ENCODE peak calls at places on chromosomes 2 and 18, in nine cellular contexts. X is GM23248; A is NT2/D1; O is PC-3; B is HAP-1; Y is effector memory CD4-positive, alpha-beta T cell; Z is breast epithelium; R is fibroblast of lung; F is endodermal cell. T is an unnamed sample. For H3K9me3, the result is how much of the 10 kb centered on the place peaks cover.

GRCh38 chr2:174789001-174789400 is 24.7 kb upstream of the CHRNA1 start:
- DNase-seq in X (no peak), A (no peak), O (no peak), B (no peak), Y (no peak), Z (no peak), R (no peak), F (no peak), T (no peak)

GRCh38 chr2:105409717-105410116 is 10.9 kb upstream of the FHL2 start:
- DNase-seq in X (peak), A (no peak), O (peak), B (no peak), Y (no peak), Z (peak), R (peak), F (no peak), T (no peak)

GRCh38 chr2:127050803-127051115 is 56.2 kb downstream of the BIN1 start:
- DNase-seq in X (no peak), A (no peak), O (no peak), B (no peak), Y (no peak), Z (peak), R (no peak), F (no peak), T (no peak)

GRCh38 chr2:101706819-101707177 is 9.3 kb downstream of the MAP4K4 start:
- DNase-seq in X (no peak), A (no peak), O (no peak), B (no peak), Y (no peak), Z (no peak), R (no peak), F (no peak), T (no peak)

GRCh38 chr2:153320892-153321291 is 157.7 kb downstream of the RPRM start:
- DNase-seq in X (no peak), A (no peak), O (no peak), B (no peak), Y (no peak), Z (no peak), R (no peak), F (no peak), T (no peak)

GRCh38 chr2:140596447-140596846 is 1534.4 kb downstream of the LRP1B start:
- DNase-seq in X (no peak), A (no peak), O (no peak), B (no peak), Y (no peak), Z (no peak), R (no peak), F (no peak), T (no peak)

GRCh38 chr2:134932864-134933526 is 14.4 kb downstream of the CCNT2 start:
- DNase-seq in X (no peak), A (no peak), O (no peak), B (no peak), Y (no peak), Z (no peak), R (no peak), F (no peak), T (no peak)

GRCh38 chr2:98911126-98911375 is 25.0 kb downstream of the CRACDL start:
- DNase-seq in X (no peak), A (no peak), O (no peak), B (no peak), Y (no peak), Z (no peak), R (no peak), F (no peak), T (no peak)

GRCh38 chr2:46570396-46570795 is 91.0 kb downstream of the TMEM247 start:
- DNase-seq in X (no peak), A (no peak), O (no peak), B (no peak), Y (no peak), Z (no peak), R (no peak), F (no peak), T (no peak)

GRCh38 chr2:71581015-71581414 is 127.7 kb downstream of the DYSF start:
- DNase-seq in X (peak), A (no peak), O (no peak), B (no peak), Y (no peak), Z (no peak), R (no peak), F (no peak), T (no peak)

GRCh38 chr2:63300835-63301234 is 250.2 kb downstream of the OTX1 start:
- DNase-seq in X (no peak), A (no peak), O (peak), B (peak), Y (no peak), Z (no peak), R (no peak), F (peak), T (peak)

GRCh38 chr2:181371782-181372292 is 85.3 kb upstream of the ITGA4 start:
- DNase-seq in X (peak), A (no peak), O (no peak), B (no peak), Y (no peak), Z (no peak), R (peak), F (no peak), T (no peak)

GRCh38 chr2:156537147-156537546 is 101.0 kb downstream of the GPD2 start:
- DNase-seq in X (peak), A (no peak), O (no peak), B (no peak), Y (no peak), Z (no peak), R (peak), F (no peak), T (no peak)

GRCh38 chr2:225041210-225041870 is 928 bp downstream of the DOCK10 start:
- DNase-seq in X (peak), A (no peak), O (peak), B (no peak), Y (peak), Z (no peak), R (peak), F (peak), T (no peak)

GRCh38 chr2:97663626-97663961 is 250 bp downstream of the ACTR1B start:
- DNase-seq in X (no peak), A (no peak), O (no peak), B (no peak), Y (no peak), Z (no peak), R (no peak), F (no peak), T (no peak)

GRCh38 chr2:177464549-177464948 is 72.0 kb downstream of the AGPS start:
- DNase-seq in X (no peak), A (no peak), O (no peak), B (no peak), Y (no peak), Z (no peak), R (peak), F (no peak), T (no peak)

GRCh38 chr18:48084041-48084757 is 153.7 kb upstream of the SMAD2 start:
- DNase-seq in X (no peak), A (no peak), O (no peak), B (no peak), Y (no peak), Z (no peak), R (no peak), F (no peak), T (no peak)

GRCh38 chr2:226977775-226978190 is 141.9 kb downstream of the RHBDD1 start:
- DNase-seq in X (peak), A (no peak), O (peak), B (peak), Y (no peak), Z (no peak), R (peak), F (no peak), T (no peak)

GRCh38 chr18:30903566-30903965 is 139.0 kb downstream of the DSC3 start:
- DNase-seq in X (peak), A (no peak), O (peak), B (no peak), Y (no peak), Z (no peak), R (peak), F (no peak), T (no peak)

GRCh38 chr2:160042054-160042453 is 20.4 kb downstream of the PLA2R1 start:
- DNase-seq in X (no peak), A (no peak), O (peak), B (no peak), Y (no peak), Z (no peak), R (no peak), F (no peak), T (no peak)

GRCh38 chr18:33560686-33561370 is 17.2 kb upstream of the ASXL3 start:
- DNase-seq in X (peak), A (no peak), O (no peak), B (peak), Y (no peak), Z (no peak), R (peak), F (peak), T (no peak)

GRCh38 chr18:75135158-75135725 is 73.7 kb downstream of the PTGR3 start:
- DNase-seq in X (no peak), A (no peak), O (no peak), B (no peak), Y (no peak), Z (no peak), R (no peak), F (peak), T (no peak)

GRCh38 chr2:120299561-120299960 is 46.4 kb upstream of the INHBB start:
- DNase-seq in X (no peak), A (no peak), O (no peak), B (no peak), Y (no peak), Z (no peak), R (peak), F (no peak), T (no peak)

GRCh38 chr2:241904791-241905710 is 35.5 kb downstream of the RTP5 start:
- DNase-seq in X (no peak), A (no peak), O (no peak), B (no peak), Y (no peak), Z (peak), R (no peak), F (peak), T (no peak)

GRCh38 chr2:71575966-71576365 is 122.6 kb downstream of the DYSF start:
- DNase-seq in X (no peak), A (no peak), O (no peak), B (no peak), Y (no peak), Z (no peak), R (no peak), F (no peak), T (no peak)

GRCh38 chr18:59220784-59221765 is 1.1 kb downstream of the GRP start:
- DNase-seq in X (peak), A (no peak), O (no peak), B (no peak), Y (no peak), Z (no peak), R (no peak), F (peak), T (no peak)

GRCh38 chr18:58427321-58427720 is 201.6 kb downstream of the ALPK2 start:
- DNase-seq in X (no peak), A (no peak), O (no peak), B (no peak), Y (no peak), Z (no peak), R (no peak), F (no peak), T (no peak)

GRCh38 chr2:100427627-100428258 is 10.3 kb upstream of the CHST10 start:
- DNase-seq in X (peak), A (peak), O (peak), B (peak), Y (peak), Z (no peak), R (peak), F (peak), T (peak)

DNA sequence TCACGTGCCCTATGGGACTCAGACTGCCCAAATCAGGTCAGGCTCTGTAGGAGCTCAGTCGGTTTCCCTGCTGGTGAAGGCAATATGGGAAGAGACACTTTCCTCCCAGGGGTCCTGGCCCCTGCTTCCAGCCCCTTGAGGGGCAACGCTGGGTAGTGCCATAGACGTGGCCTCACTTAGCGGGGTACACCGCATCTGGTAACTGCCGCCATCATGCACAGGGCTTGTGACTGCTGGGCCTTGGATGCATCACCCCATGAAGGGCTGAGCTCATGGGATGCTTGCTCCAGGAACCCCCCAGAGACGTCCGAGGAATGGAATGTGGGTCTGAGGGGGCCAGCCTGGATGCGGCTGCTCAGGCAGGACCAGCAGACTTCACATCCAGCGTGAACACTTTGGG is 127.3 kb upstream of the HDAC4 start:
- DNase-seq in X (no peak), A (no peak), O (no peak), B (no peak), Y (no peak), Z (no peak), R (no peak), F (no peak), T (no peak)
- H3K9me3 ChIP-seq in X (under half), A (under half), O (under half), B (under half), Y (under half), Z (under half), R (under half), F (under half), T (under half)

DNA sequence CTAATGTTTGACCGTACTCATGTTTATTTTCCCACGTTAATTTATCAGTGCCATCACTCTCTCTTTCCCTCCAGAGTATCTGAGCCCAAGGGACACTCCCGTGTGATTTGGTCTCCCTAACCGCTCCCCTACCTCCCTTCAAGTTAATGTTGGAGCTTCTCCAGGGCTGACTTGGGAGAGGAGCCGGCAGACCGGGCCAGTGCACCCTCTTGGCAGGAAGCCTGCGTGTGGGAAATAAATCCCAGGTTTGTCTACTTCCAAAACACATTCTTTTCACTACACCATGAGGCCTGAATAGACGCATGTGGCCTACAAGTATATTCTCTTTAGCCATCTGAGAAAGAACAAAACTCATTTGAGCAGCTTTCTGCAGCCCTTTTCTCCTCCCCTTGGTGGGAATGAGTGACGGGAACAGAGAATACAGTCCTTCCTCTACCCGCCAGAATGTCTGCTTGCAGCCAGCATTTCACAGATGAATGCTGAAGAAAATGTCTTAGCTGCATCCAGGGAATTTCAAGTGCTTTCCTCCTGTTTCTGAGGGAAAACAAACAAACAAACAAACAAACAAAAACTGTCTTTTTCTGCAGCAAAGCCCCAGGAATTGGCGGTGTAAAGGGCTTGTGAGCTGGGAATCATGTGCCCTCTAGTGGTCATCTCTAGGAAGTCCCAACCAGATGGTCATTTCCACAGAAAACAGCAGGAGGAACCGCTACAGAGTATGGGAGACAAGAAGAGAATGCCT is 41.4 kb upstream of the DAPL1 start:
- DNase-seq in X (peak), A (peak), O (peak), B (peak), Y (no peak), Z (no peak), R (peak), F (peak), T (peak)
- H3K4me3 ChIP-seq in X (peak), A (no peak), O (peak), B (no peak), Y (no peak), Z (peak), R (peak), F (no peak), T (no peak)

DNA sequence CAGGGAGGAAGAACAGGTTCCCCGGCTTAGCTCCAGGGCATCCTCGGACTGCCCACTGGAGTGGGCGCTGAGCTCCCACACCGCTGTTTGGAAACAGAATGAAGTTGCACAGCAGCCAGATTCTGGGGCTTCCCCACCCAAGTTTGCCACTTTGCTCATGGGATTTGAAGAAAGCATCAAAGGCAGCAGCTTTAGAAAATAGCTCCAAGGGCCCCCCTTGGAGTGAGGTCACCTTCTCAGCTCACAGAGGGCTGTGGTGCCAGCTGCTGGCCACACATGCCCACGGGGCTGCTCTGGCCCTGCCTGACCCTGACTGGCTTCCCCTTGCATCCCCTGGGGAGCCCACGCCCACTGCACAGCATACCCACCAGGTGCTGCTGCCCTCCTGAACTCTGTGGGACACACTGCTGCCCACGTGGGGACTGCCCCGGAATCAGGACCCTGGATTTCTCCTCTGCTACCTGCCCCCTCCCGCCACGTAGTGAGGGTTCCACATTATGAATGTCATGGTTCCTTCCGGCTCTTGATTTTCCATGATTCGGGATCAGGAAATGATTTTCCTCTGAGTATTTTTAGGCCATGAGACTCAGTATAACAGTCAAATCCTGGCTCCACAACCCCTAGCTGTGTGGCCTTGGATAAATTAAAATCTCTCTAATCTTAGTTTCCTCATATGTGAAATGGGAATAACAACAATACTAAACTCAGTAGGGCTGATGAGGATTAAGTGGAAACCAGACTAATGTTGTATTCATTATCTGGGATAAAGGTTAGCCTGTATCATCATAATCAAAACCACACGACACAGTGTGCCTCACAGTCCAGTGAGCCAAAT is 70.2 kb downstream of the TGOLN2 start:
- DNase-seq in X (peak), A (no peak), O (peak), B (no peak), Y (no peak), Z (no peak), R (no peak), F (no peak), T (no peak)
- H3K9me3 ChIP-seq in X (under half), A (under half), O (under half), B (under half), Y (under half), Z (under half), R (under half), F (under half), T (under half)

GRCh38 chr2:200377774-200378336 is 71.4 kb downstream of the SPATS2L start:
- DNase-seq in X (no peak), A (no peak), O (peak), B (no peak), Y (no peak), Z (no peak), R (no peak), F (no peak), T (no peak)
- H3K4me3 ChIP-seq in X (no peak), A (no peak), O (no peak), B (no peak), Y (no peak), Z (no peak), R (no peak), F (peak), T (no peak)

T was measured in iPS DF 6.9.